ENCODE peak calls at places on chromosomes 7 and 10, in ten cellular contexts. One of them, this sample, is unnamed. For H3K9me3, the result is how much of the 10 kb centered on the place peaks cover.

GRCh38 chr10:6313107-6313895 is 110.6 kb downstream of the PFKFB3 start:
- DNase-seq in body of pancreas: no peak
- DNase-seq in psoas muscle: no peak
- DNase-seq in colonic mucosa: no peak
- DNase-seq in Peyer's patch: no peak
- DNase-seq in esophagus squamous epithelium: no peak
- DNase-seq in endothelial cell of umbilical vein: no peak
- DNase-seq in upper lobe of right lung: no peak
- DNase-seq in tibial artery: no peak
- DNase-seq in cardiac muscle cell: no peak
- DNase-seq in this sample: no peak

GRCh38 chr10:49446031-49446430 is 50.1 kb upstream of the DRGX start:
- DNase-seq in body of pancreas: no peak
- DNase-seq in psoas muscle: no peak
- DNase-seq in colonic mucosa: no peak
- DNase-seq in Peyer's patch: no peak
- DNase-seq in esophagus squamous epithelium: no peak
- DNase-seq in endothelial cell of umbilical vein: no peak
- DNase-seq in upper lobe of right lung: no peak
- DNase-seq in tibial artery: no peak
- DNase-seq in cardiac muscle cell: no peak
- DNase-seq in this sample: no peak

GRCh38 chr7:115724400-115725056 is 306.0 kb downstream of the TFEC start:
- DNase-seq in body of pancreas: peak
- DNase-seq in psoas muscle: no peak
- DNase-seq in colonic mucosa: peak
- DNase-seq in Peyer's patch: no peak
- DNase-seq in esophagus squamous epithelium: no peak
- DNase-seq in endothelial cell of umbilical vein: peak
- DNase-seq in upper lobe of right lung: no peak
- DNase-seq in tibial artery: no peak
- DNase-seq in cardiac muscle cell: peak
- DNase-seq in this sample: no peak

GRCh38 chr7:50211306-50212015 is 93.1 kb upstream of the IKZF1 start:
- DNase-seq in body of pancreas: no peak
- DNase-seq in psoas muscle: no peak
- DNase-seq in colonic mucosa: no peak
- DNase-seq in Peyer's patch: no peak
- DNase-seq in esophagus squamous epithelium: no peak
- DNase-seq in endothelial cell of umbilical vein: no peak
- DNase-seq in upper lobe of right lung: no peak
- DNase-seq in tibial artery: no peak
- DNase-seq in cardiac muscle cell: no peak
- DNase-seq in this sample: no peak

GRCh38 chr7:32941181-32941995 is 15.9 kb upstream of the FKBP9 start:
- DNase-seq in body of pancreas: no peak
- DNase-seq in psoas muscle: no peak
- DNase-seq in colonic mucosa: peak
- DNase-seq in Peyer's patch: no peak
- DNase-seq in esophagus squamous epithelium: no peak
- DNase-seq in endothelial cell of umbilical vein: peak
- DNase-seq in upper lobe of right lung: no peak
- DNase-seq in tibial artery: no peak
- DNase-seq in cardiac muscle cell: no peak
- DNase-seq in this sample: no peak

GRCh38 chr10:3958472-3958996 is 173.5 kb upstream of the KLF6 start:
- DNase-seq in body of pancreas: no peak
- DNase-seq in psoas muscle: no peak
- DNase-seq in colonic mucosa: no peak
- DNase-seq in Peyer's patch: no peak
- DNase-seq in esophagus squamous epithelium: no peak
- DNase-seq in endothelial cell of umbilical vein: no peak
- DNase-seq in upper lobe of right lung: no peak
- DNase-seq in tibial artery: no peak
- DNase-seq in cardiac muscle cell: no peak
- DNase-seq in this sample: no peak

GRCh38 chr10:119362122-119362521 is 154.8 kb downstream of the GRK5 start:
- DNase-seq in body of pancreas: no peak
- DNase-seq in psoas muscle: no peak
- DNase-seq in colonic mucosa: no peak
- DNase-seq in Peyer's patch: no peak
- DNase-seq in esophagus squamous epithelium: no peak
- DNase-seq in endothelial cell of umbilical vein: no peak
- DNase-seq in upper lobe of right lung: peak
- DNase-seq in tibial artery: no peak
- DNase-seq in cardiac muscle cell: no peak
- DNase-seq in this sample: no peak

GRCh38 chr7:131546583-131547111 is 9.8 kb downstream of the PODXL start:
- DNase-seq in body of pancreas: peak
- DNase-seq in psoas muscle: no peak
- DNase-seq in colonic mucosa: no peak
- DNase-seq in Peyer's patch: no peak
- DNase-seq in esophagus squamous epithelium: no peak
- DNase-seq in endothelial cell of umbilical vein: peak
- DNase-seq in upper lobe of right lung: no peak
- DNase-seq in tibial artery: no peak
- DNase-seq in cardiac muscle cell: peak
- DNase-seq in this sample: peak

GRCh38 chr7:116034411-116034810 is 3.8 kb upstream of the TFEC start:
- DNase-seq in body of pancreas: no peak
- DNase-seq in psoas muscle: no peak
- DNase-seq in colonic mucosa: no peak
- DNase-seq in Peyer's patch: no peak
- DNase-seq in esophagus squamous epithelium: no peak
- DNase-seq in endothelial cell of umbilical vein: no peak
- DNase-seq in upper lobe of right lung: no peak
- DNase-seq in tibial artery: no peak
- DNase-seq in cardiac muscle cell: no peak
- DNase-seq in this sample: no peak

GRCh38 chr10:128084364-128084763 is 41.9 kb downstream of the MKI67 start:
- DNase-seq in body of pancreas: no peak
- DNase-seq in psoas muscle: no peak
- DNase-seq in colonic mucosa: no peak
- DNase-seq in Peyer's patch: no peak
- DNase-seq in esophagus squamous epithelium: no peak
- DNase-seq in endothelial cell of umbilical vein: no peak
- DNase-seq in upper lobe of right lung: peak
- DNase-seq in tibial artery: peak
- DNase-seq in cardiac muscle cell: no peak
- DNase-seq in this sample: no peak

GRCh38 chr10:49070701-49071100 is 44.6 kb downstream of the VSTM4 start:
- DNase-seq in body of pancreas: no peak
- DNase-seq in psoas muscle: no peak
- DNase-seq in colonic mucosa: peak
- DNase-seq in Peyer's patch: no peak
- DNase-seq in esophagus squamous epithelium: no peak
- DNase-seq in endothelial cell of umbilical vein: no peak
- DNase-seq in upper lobe of right lung: no peak
- DNase-seq in tibial artery: no peak
- DNase-seq in cardiac muscle cell: no peak
- DNase-seq in this sample: no peak

GRCh38 chr10:60148266-60148840 is 241.3 kb downstream of the ANK3 start:
- DNase-seq in body of pancreas: peak
- DNase-seq in psoas muscle: no peak
- DNase-seq in colonic mucosa: peak
- DNase-seq in Peyer's patch: no peak
- DNase-seq in esophagus squamous epithelium: no peak
- DNase-seq in endothelial cell of umbilical vein: peak
- DNase-seq in upper lobe of right lung: no peak
- DNase-seq in tibial artery: no peak
- DNase-seq in cardiac muscle cell: no peak
- DNase-seq in this sample: no peak

GRCh38 chr10:86172296-86172695 is 194.3 kb downstream of the GRID1 start:
- DNase-seq in body of pancreas: no peak
- DNase-seq in psoas muscle: no peak
- DNase-seq in colonic mucosa: no peak
- DNase-seq in Peyer's patch: no peak
- DNase-seq in esophagus squamous epithelium: no peak
- DNase-seq in endothelial cell of umbilical vein: no peak
- DNase-seq in upper lobe of right lung: no peak
- DNase-seq in tibial artery: no peak
- DNase-seq in cardiac muscle cell: no peak
- DNase-seq in this sample: no peak

GRCh38 chr7:46525876-46526275 is 604.8 kb upstream of the IGFBP3 start:
- DNase-seq in body of pancreas: peak
- DNase-seq in psoas muscle: no peak
- DNase-seq in colonic mucosa: peak
- DNase-seq in Peyer's patch: no peak
- DNase-seq in esophagus squamous epithelium: no peak
- DNase-seq in endothelial cell of umbilical vein: no peak
- DNase-seq in upper lobe of right lung: no peak
- DNase-seq in tibial artery: no peak
- DNase-seq in cardiac muscle cell: no peak
- DNase-seq in this sample: no peak

GRCh38 chr7:127927339-127927679 is 103.9 kb downstream of the LRRC4 start:
- DNase-seq in body of pancreas: peak
- DNase-seq in psoas muscle: no peak
- DNase-seq in colonic mucosa: no peak
- DNase-seq in Peyer's patch: no peak
- DNase-seq in esophagus squamous epithelium: no peak
- DNase-seq in endothelial cell of umbilical vein: peak
- DNase-seq in upper lobe of right lung: no peak
- DNase-seq in tibial artery: no peak
- DNase-seq in cardiac muscle cell: peak
- DNase-seq in this sample: no peak

GRCh38 chr7:30977896-30978564 is 14.3 kb downstream of the GHRHR start:
- DNase-seq in body of pancreas: peak
- DNase-seq in psoas muscle: no peak
- DNase-seq in colonic mucosa: peak
- DNase-seq in Peyer's patch: no peak
- DNase-seq in esophagus squamous epithelium: no peak
- DNase-seq in endothelial cell of umbilical vein: peak
- DNase-seq in upper lobe of right lung: peak
- DNase-seq in tibial artery: no peak
- DNase-seq in cardiac muscle cell: peak
- DNase-seq in this sample: no peak

GRCh38 chr7:129958643-129959479 is 6.1 kb upstream of the UBE2H start:
- DNase-seq in body of pancreas: peak
- DNase-seq in psoas muscle: peak
- DNase-seq in colonic mucosa: peak
- DNase-seq in Peyer's patch: no peak
- DNase-seq in esophagus squamous epithelium: no peak
- DNase-seq in endothelial cell of umbilical vein: peak
- DNase-seq in upper lobe of right lung: peak
- DNase-seq in tibial artery: no peak
- DNase-seq in cardiac muscle cell: peak
- DNase-seq in this sample: no peak

GRCh38 chr7:107394831-107395230 is 75.0 kb upstream of the GPR22 start:
- DNase-seq in body of pancreas: no peak
- DNase-seq in psoas muscle: no peak
- DNase-seq in colonic mucosa: no peak
- DNase-seq in Peyer's patch: no peak
- DNase-seq in esophagus squamous epithelium: no peak
- DNase-seq in endothelial cell of umbilical vein: no peak
- DNase-seq in upper lobe of right lung: no peak
- DNase-seq in tibial artery: no peak
- DNase-seq in cardiac muscle cell: no peak
- DNase-seq in this sample: no peak

GRCh38 chr10:124671486-124672075 is 72.6 kb downstream of the FAM53B start:
- DNase-seq in body of pancreas: no peak
- DNase-seq in psoas muscle: peak
- DNase-seq in colonic mucosa: no peak
- DNase-seq in Peyer's patch: no peak
- DNase-seq in esophagus squamous epithelium: no peak
- DNase-seq in endothelial cell of umbilical vein: no peak
- DNase-seq in upper lobe of right lung: no peak
- DNase-seq in tibial artery: no peak
- DNase-seq in cardiac muscle cell: no peak
- DNase-seq in this sample: no peak

GRCh38 chr10:12418000-12418399 is 68.7 kb downstream of the CAMK1D start:
- DNase-seq in body of pancreas: no peak
- DNase-seq in psoas muscle: peak
- DNase-seq in colonic mucosa: no peak
- DNase-seq in Peyer's patch: no peak
- DNase-seq in esophagus squamous epithelium: no peak
- DNase-seq in endothelial cell of umbilical vein: no peak
- DNase-seq in upper lobe of right lung: peak
- DNase-seq in tibial artery: peak
- DNase-seq in cardiac muscle cell: no peak
- DNase-seq in this sample: no peak

GRCh38 chr10:74681917-74682627 is 144.3 kb upstream of the KAT6B start:
- DNase-seq in body of pancreas: no peak
- DNase-seq in psoas muscle: no peak
- DNase-seq in colonic mucosa: no peak
- DNase-seq in Peyer's patch: no peak
- DNase-seq in esophagus squamous epithelium: no peak
- DNase-seq in endothelial cell of umbilical vein: no peak
- DNase-seq in upper lobe of right lung: no peak
- DNase-seq in tibial artery: no peak
- DNase-seq in cardiac muscle cell: no peak
- DNase-seq in this sample: no peak

GRCh38 chr7:64602086-64602485 is 39.2 kb upstream of the ZNF680 start:
- DNase-seq in body of pancreas: no peak
- DNase-seq in psoas muscle: no peak
- DNase-seq in colonic mucosa: no peak
- DNase-seq in Peyer's patch: no peak
- DNase-seq in esophagus squamous epithelium: no peak
- DNase-seq in endothelial cell of umbilical vein: no peak
- DNase-seq in upper lobe of right lung: no peak
- DNase-seq in tibial artery: no peak
- DNase-seq in cardiac muscle cell: no peak
- DNase-seq in this sample: no peak
- H3K9me3 ChIP-seq in body of pancreas: under half
- H3K9me3 ChIP-seq in psoas muscle: under half
- H3K9me3 ChIP-seq in colonic mucosa: under half
- H3K9me3 ChIP-seq in Peyer's patch: under half
- H3K9me3 ChIP-seq in esophagus squamous epithelium: under half
- H3K9me3 ChIP-seq in endothelial cell of umbilical vein: under half
- H3K9me3 ChIP-seq in upper lobe of right lung: under half
- H3K9me3 ChIP-seq in tibial artery: under half
- H3K9me3 ChIP-seq in cardiac muscle cell: under half
- H3K9me3 ChIP-seq in this sample: under half

GRCh38 chr7:11727864-11728263 is 104.1 kb downstream of the THSD7A start:
- DNase-seq in body of pancreas: no peak
- DNase-seq in psoas muscle: no peak
- DNase-seq in colonic mucosa: no peak
- DNase-seq in Peyer's patch: no peak
- DNase-seq in esophagus squamous epithelium: no peak
- DNase-seq in endothelial cell of umbilical vein: no peak
- DNase-seq in upper lobe of right lung: no peak
- DNase-seq in tibial artery: no peak
- DNase-seq in cardiac muscle cell: no peak
- DNase-seq in this sample: no peak
- H3K9me3 ChIP-seq in body of pancreas: under half
- H3K9me3 ChIP-seq in psoas muscle: under half
- H3K9me3 ChIP-seq in colonic mucosa: under half
- H3K9me3 ChIP-seq in Peyer's patch: under half
- H3K9me3 ChIP-seq in esophagus squamous epithelium: under half
- H3K9me3 ChIP-seq in endothelial cell of umbilical vein: under half
- H3K9me3 ChIP-seq in upper lobe of right lung: under half
- H3K9me3 ChIP-seq in tibial artery: under half
- H3K9me3 ChIP-seq in cardiac muscle cell: under half
- H3K9me3 ChIP-seq in this sample: under half

GRCh38 chr7:157739650-157740049 is 402.8 kb downstream of the DNAJB6 start:
- DNase-seq in body of pancreas: no peak
- DNase-seq in psoas muscle: no peak
- DNase-seq in colonic mucosa: no peak
- DNase-seq in Peyer's patch: no peak
- DNase-seq in esophagus squamous epithelium: no peak
- DNase-seq in endothelial cell of umbilical vein: no peak
- DNase-seq in upper lobe of right lung: no peak
- DNase-seq in tibial artery: no peak
- DNase-seq in cardiac muscle cell: no peak
- DNase-seq in this sample: no peak
- H3K9me3 ChIP-seq in body of pancreas: under half
- H3K9me3 ChIP-seq in psoas muscle: under half
- H3K9me3 ChIP-seq in colonic mucosa: under half
- H3K9me3 ChIP-seq in Peyer's patch: under half
- H3K9me3 ChIP-seq in esophagus squamous epithelium: under half
- H3K9me3 ChIP-seq in endothelial cell of umbilical vein: under half
- H3K9me3 ChIP-seq in upper lobe of right lung: under half
- H3K9me3 ChIP-seq in tibial artery: under half
- H3K9me3 ChIP-seq in cardiac muscle cell: under half
- H3K9me3 ChIP-seq in this sample: under half

GRCh38 chr7:63040966-63041610 is 957.6 kb upstream of the ZNF722 start:
- DNase-seq in body of pancreas: no peak
- DNase-seq in psoas muscle: no peak
- DNase-seq in colonic mucosa: no peak
- DNase-seq in Peyer's patch: no peak
- DNase-seq in esophagus squamous epithelium: no peak
- DNase-seq in endothelial cell of umbilical vein: no peak
- DNase-seq in upper lobe of right lung: no peak
- DNase-seq in tibial artery: no peak
- DNase-seq in cardiac muscle cell: peak
- DNase-seq in this sample: no peak
- H3K9me3 ChIP-seq in body of pancreas: under half
- H3K9me3 ChIP-seq in psoas muscle: under half
- H3K9me3 ChIP-seq in colonic mucosa: under half
- H3K9me3 ChIP-seq in Peyer's patch: under half
- H3K9me3 ChIP-seq in esophagus squamous epithelium: under half
- H3K9me3 ChIP-seq in endothelial cell of umbilical vein: under half
- H3K9me3 ChIP-seq in upper lobe of right lung: under half
- H3K9me3 ChIP-seq in tibial artery: under half
- H3K9me3 ChIP-seq in cardiac muscle cell: under half
- H3K9me3 ChIP-seq in this sample: under half